ENCODE peak calls at places on chromosomes 12 and 14, in seven cellular contexts. R, L, V, B, C, X and M are unnamed samples.

GRCh38 chr14:95207475-95208253 is 50.3 kb upstream of the DICER1 start:
- DNase-seq in R (no peak), C (no peak), B (no peak), X (no peak), V (no peak), L (no peak), M (no peak)

GRCh38 chr14:79473676-79474075 is 737.6 kb downstream of the DIO2 start:
- DNase-seq in C (no peak), B (no peak), R (no peak), V (no peak), L (no peak), X (no peak), M (no peak)

GRCh38 chr14:95679995-95680735 is 6.1 kb upstream of the TCL1B start:
- DNase-seq in X (no peak), B (no peak), L (no peak), V (no peak), R (no peak), C (no peak), M (no peak)

GRCh38 chr14:50085570-50086315 is 30.6 kb downstream of the VCPKMT start:
- DNase-seq in C (no peak), X (no peak), L (no peak), B (no peak), V (no peak), R (no peak), M (no peak)

GRCh38 chr14:20644520-20644919 is 3.0 kb upstream of the OR6S1 start:
- DNase-seq in R (no peak), L (no peak), C (no peak), B (no peak), V (no peak), X (no peak), M (no peak)

GRCh38 chr12:21941522-21942376 is 523 bp upstream of the ABCC9 start:
- DNase-seq in B (peak), L (no peak), R (no peak), X (peak), V (peak), C (no peak), M (peak)

GRCh38 chr12:3379079-3379478 is 111.9 kb upstream of the PRMT8 start:
- DNase-seq in B (no peak), L (no peak), X (no peak), C (no peak), V (peak), R (no peak), M (no peak)

GRCh38 chr12:48142818-48143674 is 14.3 kb downstream of the ASB8 start:
- DNase-seq in V (peak), R (no peak), X (no peak), L (no peak), C (no peak), B (no peak), M (no peak)

GRCh38 chr14:53151867-53152626 is 1.1 kb downstream of the DDHD1 start:
- DNase-seq in L (no peak), B (peak), X (peak), V (peak), R (peak), C (no peak), M (peak)

GRCh38 chr12:116559330-116560080 is at the start of gene MAP1LC3B2:
- DNase-seq in B (peak), V (peak), X (no peak), L (peak), C (no peak), R (peak), M (peak)

GRCh38 chr12:124975276-124975675 is 13.7 kb downstream of the DHX37 start:
- DNase-seq in V (no peak), C (no peak), L (no peak), R (no peak), B (no peak), X (no peak), M (no peak)

GRCh38 chr12:24280085-24280842 is 330.8 kb upstream of the SOX5 start:
- DNase-seq in R (no peak), C (no peak), B (no peak), V (no peak), L (no peak), X (no peak), M (no peak)

GRCh38 chr12:92118826-92119536 is 26.7 kb downstream of the BTG1 start:
- DNase-seq in V (no peak), L (no peak), B (no peak), X (no peak), R (no peak), C (no peak), M (no peak)

GRCh38 chr12:89947437-89948265 is 239.0 kb upstream of the ATP2B1 start:
- DNase-seq in B (no peak), V (no peak), C (peak), R (no peak), X (no peak), L (peak), M (no peak)

GRCh38 chr14:91889477-91890211 is 22.3 kb upstream of the TC2N start:
- DNase-seq in C (no peak), V (no peak), L (no peak), B (peak), R (no peak), X (no peak), M (no peak)

GRCh38 chr12:90174198-90174510 is 465.5 kb upstream of the ATP2B1 start:
- DNase-seq in R (no peak), X (no peak), C (no peak), V (no peak), B (no peak), L (no peak), M (no peak)

GRCh38 chr12:109150124-109150640 is 33.8 kb downstream of the ACACB start:
- DNase-seq in R (no peak), C (no peak), V (no peak), L (no peak), X (no peak), B (peak), M (no peak)

GRCh38 chr14:94041551-94042346 is 15.6 kb downstream of the OTUB2 start:
- DNase-seq in X (no peak), L (no peak), R (no peak), V (no peak), C (no peak), B (peak), M (no peak)

GRCh38 chr14:95026851-95027463 is 130.4 kb downstream of the DICER1 start:
- DNase-seq in L (no peak), C (no peak), R (no peak), B (no peak), V (peak), X (no peak), M (no peak)

GRCh38 chr14:23916038-23916437 is 37.5 kb upstream of the DHRS4 start:
- DNase-seq in C (no peak), L (no peak), V (no peak), R (no peak), B (no peak), X (no peak), M (no peak)

GRCh38 chr12:103331643-103332042 is 164.1 kb downstream of the C12orf42 start:
- DNase-seq in L (no peak), R (no peak), X (no peak), C (no peak), B (no peak), V (no peak), M (no peak)

GRCh38 chr12:123957191-123957590 is 15.4 kb downstream of the CCDC92 start:
- DNase-seq in V (no peak), R (no peak), L (no peak), X (no peak), C (no peak), B (no peak), M (no peak)

GRCh38 chr14:101620821-101621785 is 59.8 kb downstream of the DIO3 start:
- DNase-seq in C (no peak), L (no peak), B (no peak), R (no peak), X (no peak), V (no peak), M (no peak)

GRCh38 chr14:49769171-49769570 is 1.2 kb downstream of the KLHDC2 start:
- DNase-seq in B (no peak), X (no peak), V (no peak), R (no peak), C (no peak), L (peak), M (no peak)

GRCh38 chr12:50924439-50925341 is 27.7 kb upstream of the HIGD1C start:
- DNase-seq in C (no peak), R (no peak), L (peak), V (peak), B (peak), X (peak), M (peak)

GRCh38 chr12:85654456-85654840 is 181.8 kb downstream of the RASSF9 start:
- DNase-seq in R (no peak), V (no peak), C (no peak), B (no peak), L (no peak), X (no peak), M (no peak)
- TF ChIP-seq CTCF in R (no peak), V (no peak), C (no peak), B (no peak), L (no peak), X (no peak), M (no peak)

GRCh38 chr14:89241934-89242670 is 174.9 kb downstream of the FOXN3 start:
- DNase-seq in X (no peak), R (no peak), V (no peak), L (no peak), C (no peak), B (no peak), M (no peak)
- TF ChIP-seq CTCF in X (no peak), R (no peak), V (no peak), L (no peak), C (no peak), B (no peak), M (no peak)

GRCh38 chr12:46771268-46771837 is 54.4 kb downstream of the SLC38A4 start:
- DNase-seq in X (no peak), C (no peak), L (no peak), R (no peak), B (no peak), V (no peak), M (no peak)

GRCh38 chr12:46777587-46777986 is 48.2 kb downstream of the SLC38A4 start:
- DNase-seq in C (no peak), X (no peak), V (no peak), B (no peak), L (no peak), R (no peak), M (no peak)

GRCh38 chr12:46773537-46773936 is 52.3 kb downstream of the SLC38A4 start:
- DNase-seq in C (no peak), R (no peak), X (no peak), L (no peak), V (no peak), B (no peak), M (no peak)

GRCh38 chr12:46775796-46776195 is 50.0 kb downstream of the SLC38A4 start:
- DNase-seq in X (no peak), B (no peak), V (no peak), R (no peak), C (no peak), L (no peak), M (no peak)

GRCh38 chr12:46774011-46774633 is 51.7 kb downstream of the SLC38A4 start:
- DNase-seq in B (no peak), L (peak), X (no peak), R (no peak), C (no peak), V (no peak), M (no peak)
- TF ChIP-seq CTCF in B (no peak), L (no peak), X (no peak), R (no peak), C (no peak), V (no peak), M (no peak)

GRCh38 chr12:54759751-54760150 is 94.6 kb upstream of the MUCL1 start:
- DNase-seq in B (peak), C (peak), X (no peak), R (no peak), V (peak), L (no peak), M (peak)
- TF ChIP-seq CTCF in B (no peak), C (peak), X (no peak), R (no peak), V (peak), L (peak), M (peak)

GRCh38 chr12:31768046-31768445 is 39.2 kb upstream of the AMN1 start:
- DNase-seq in B (no peak), R (no peak), L (no peak), V (no peak), X (no peak), C (no peak), M (no peak)

GRCh38 chr12:31773223-31773750 is 44.5 kb upstream of the AMN1 start:
- DNase-seq in X (no peak), L (peak), B (no peak), C (no peak), V (no peak), R (no peak), M (no peak)

GRCh38 chr12:31773867-31774266 is 45.0 kb upstream of the AMN1 start:
- DNase-seq in L (no peak), C (no peak), X (no peak), V (peak), R (no peak), B (no peak), M (no peak)

GRCh38 chr12:31772186-31772585 is 43.4 kb upstream of the AMN1 start:
- DNase-seq in C (no peak), R (no peak), X (no peak), B (no peak), L (no peak), V (no peak), M (no peak)

DNA sequence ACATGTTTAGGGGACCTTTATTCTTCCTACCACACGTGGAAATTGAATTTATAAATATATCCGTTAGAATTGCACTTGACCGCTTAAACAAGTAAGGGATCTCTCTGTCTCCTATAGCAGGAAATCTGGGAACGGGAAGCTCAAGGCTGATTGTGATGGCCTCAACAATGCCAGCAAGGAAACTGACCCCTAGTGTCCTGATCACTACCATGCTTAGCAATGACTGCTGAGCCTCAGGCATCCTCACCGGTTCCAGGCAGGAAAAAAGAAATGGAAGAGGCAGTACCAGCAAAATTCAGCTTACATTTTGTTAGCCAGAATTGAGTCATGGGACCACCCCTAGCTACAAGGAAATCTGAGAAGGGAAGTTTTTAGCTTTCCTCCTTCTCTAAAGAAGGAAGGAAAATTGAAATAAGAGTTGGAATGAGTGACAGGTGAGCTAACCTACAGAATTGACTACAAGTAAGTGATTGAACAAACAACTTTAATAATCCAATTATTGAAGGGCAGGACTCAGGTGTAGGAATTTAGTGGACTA is 43.9 kb upstream of the AMN1 start:
- DNase-seq in V (no peak), L (no peak), R (no peak), C (no peak), X (no peak), B (no peak), M (no peak)
- TF ChIP-seq CTCF in V (peak), L (no peak), R (no peak), C (no peak), X (no peak), B (no peak), M (no peak)

DNA sequence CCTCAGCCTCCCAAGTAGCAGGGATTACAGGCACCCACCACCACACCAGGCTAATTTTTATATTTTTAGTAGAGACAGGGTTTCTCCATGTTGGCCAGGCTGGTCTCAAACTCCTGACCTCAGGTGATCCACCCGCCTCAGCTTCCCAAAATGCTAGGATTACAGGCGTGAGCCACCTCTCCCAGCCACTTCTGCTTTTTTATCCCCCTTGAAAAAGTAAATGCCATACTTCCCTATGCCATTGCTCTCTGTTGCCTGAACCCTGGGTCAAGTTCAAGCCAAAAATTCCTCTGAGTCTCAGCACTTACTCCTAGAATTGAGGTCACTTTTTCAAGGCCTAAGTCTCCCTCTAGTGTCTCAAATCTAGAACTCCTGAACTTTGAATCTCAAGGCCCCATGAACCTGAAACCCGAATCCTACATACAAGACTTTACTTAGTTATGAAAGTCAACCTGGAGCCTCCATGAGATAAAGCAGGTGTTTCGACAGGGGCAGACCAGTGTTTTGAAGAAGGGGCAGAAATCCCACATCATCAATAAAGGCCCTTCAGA is 1.4 kb upstream of the APOBEC1 start:
- DNase-seq in C (no peak), X (no peak), V (no peak), B (no peak), L (peak), R (no peak), M (no peak)
- TF ChIP-seq CTCF in C (peak), X (no peak), V (peak), B (no peak), L (peak), R (no peak), M (peak)